ENCODE peak calls at places on chromosomes 3 and 15, in ten cellular contexts. One of them, this sample, is unnamed.

GRCh38 chr3:33882296-33882695 is 83.9 kb downstream of the PDCD6IP start:
- DNase-seq in mucosa of descending colon: no peak
- DNase-seq in activated CD8-positive, alpha-beta memory T cell treated with anti-CD3 and anti-CD28 coated beads, Interleukin-2, amount 10 ng/mL, durations not matched to agents 7 days and 5 days: no peak
- DNase-seq in left lung: no peak
- DNase-seq in AG04450: no peak
- DNase-seq in A549: no peak
- DNase-seq in NCI-H774: no peak
- DNase-seq in renal cortical epithelial cell: no peak
- DNase-seq in sigmoid colon: no peak
- DNase-seq in cardiac fibroblast: no peak
- DNase-seq in this sample: no peak

GRCh38 chr15:81942157-81942556 is 103.7 kb downstream of the MEX3B start:
- DNase-seq in mucosa of descending colon: no peak
- DNase-seq in activated CD8-positive, alpha-beta memory T cell treated with anti-CD3 and anti-CD28 coated beads, Interleukin-2, amount 10 ng/mL, durations not matched to agents 7 days and 5 days: no peak
- DNase-seq in left lung: no peak
- DNase-seq in AG04450: no peak
- DNase-seq in A549: no peak
- DNase-seq in NCI-H774: no peak
- DNase-seq in renal cortical epithelial cell: no peak
- DNase-seq in sigmoid colon: no peak
- DNase-seq in cardiac fibroblast: no peak
- DNase-seq in this sample: no peak

GRCh38 chr3:195230244-195230643 is 40.7 kb downstream of the XXYLT1 start:
- DNase-seq in mucosa of descending colon: no peak
- DNase-seq in activated CD8-positive, alpha-beta memory T cell treated with anti-CD3 and anti-CD28 coated beads, Interleukin-2, amount 10 ng/mL, durations not matched to agents 7 days and 5 days: no peak
- DNase-seq in left lung: no peak
- DNase-seq in AG04450: no peak
- DNase-seq in A549: no peak
- DNase-seq in NCI-H774: no peak
- DNase-seq in renal cortical epithelial cell: no peak
- DNase-seq in sigmoid colon: peak
- DNase-seq in cardiac fibroblast: no peak
- DNase-seq in this sample: no peak

GRCh38 chr15:58453931-58454793 is 22.4 kb downstream of the LIPC start:
- DNase-seq in mucosa of descending colon: no peak
- DNase-seq in activated CD8-positive, alpha-beta memory T cell treated with anti-CD3 and anti-CD28 coated beads, Interleukin-2, amount 10 ng/mL, durations not matched to agents 7 days and 5 days: peak
- DNase-seq in left lung: no peak
- DNase-seq in AG04450: no peak
- DNase-seq in A549: no peak
- DNase-seq in NCI-H774: no peak
- DNase-seq in renal cortical epithelial cell: no peak
- DNase-seq in sigmoid colon: peak
- DNase-seq in cardiac fibroblast: no peak
- DNase-seq in this sample: no peak

GRCh38 chr3:31509147-31509728 is 23.5 kb upstream of the STT3B start:
- DNase-seq in mucosa of descending colon: no peak
- DNase-seq in activated CD8-positive, alpha-beta memory T cell treated with anti-CD3 and anti-CD28 coated beads, Interleukin-2, amount 10 ng/mL, durations not matched to agents 7 days and 5 days: no peak
- DNase-seq in left lung: no peak
- DNase-seq in AG04450: no peak
- DNase-seq in A549: no peak
- DNase-seq in NCI-H774: no peak
- DNase-seq in renal cortical epithelial cell: no peak
- DNase-seq in sigmoid colon: no peak
- DNase-seq in cardiac fibroblast: no peak
- DNase-seq in this sample: no peak

GRCh38 chr3:65855370-65856100 is 183.2 kb downstream of the MAGI1 start:
- DNase-seq in mucosa of descending colon: no peak
- DNase-seq in activated CD8-positive, alpha-beta memory T cell treated with anti-CD3 and anti-CD28 coated beads, Interleukin-2, amount 10 ng/mL, durations not matched to agents 7 days and 5 days: no peak
- DNase-seq in left lung: no peak
- DNase-seq in AG04450: no peak
- DNase-seq in A549: no peak
- DNase-seq in NCI-H774: no peak
- DNase-seq in renal cortical epithelial cell: peak
- DNase-seq in sigmoid colon: no peak
- DNase-seq in cardiac fibroblast: peak
- DNase-seq in this sample: peak

GRCh38 chr3:118476885-118477618 is 557.6 kb downstream of the IGSF11 start:
- DNase-seq in mucosa of descending colon: no peak
- DNase-seq in activated CD8-positive, alpha-beta memory T cell treated with anti-CD3 and anti-CD28 coated beads, Interleukin-2, amount 10 ng/mL, durations not matched to agents 7 days and 5 days: no peak
- DNase-seq in left lung: no peak
- DNase-seq in AG04450: no peak
- DNase-seq in A549: no peak
- DNase-seq in NCI-H774: no peak
- DNase-seq in renal cortical epithelial cell: no peak
- DNase-seq in sigmoid colon: no peak
- DNase-seq in cardiac fibroblast: no peak
- DNase-seq in this sample: no peak

GRCh38 chr15:35705030-35705884 is 159.3 kb upstream of the DPH6 start:
- DNase-seq in mucosa of descending colon: no peak
- DNase-seq in activated CD8-positive, alpha-beta memory T cell treated with anti-CD3 and anti-CD28 coated beads, Interleukin-2, amount 10 ng/mL, durations not matched to agents 7 days and 5 days: no peak
- DNase-seq in left lung: no peak
- DNase-seq in AG04450: no peak
- DNase-seq in A549: no peak
- DNase-seq in NCI-H774: no peak
- DNase-seq in renal cortical epithelial cell: no peak
- DNase-seq in sigmoid colon: no peak
- DNase-seq in cardiac fibroblast: no peak
- DNase-seq in this sample: no peak

GRCh38 chr3:72549819-72550581 is 298.2 kb downstream of the SHQ1 start:
- DNase-seq in mucosa of descending colon: no peak
- DNase-seq in activated CD8-positive, alpha-beta memory T cell treated with anti-CD3 and anti-CD28 coated beads, Interleukin-2, amount 10 ng/mL, durations not matched to agents 7 days and 5 days: peak
- DNase-seq in left lung: no peak
- DNase-seq in AG04450: no peak
- DNase-seq in A549: no peak
- DNase-seq in NCI-H774: no peak
- DNase-seq in renal cortical epithelial cell: no peak
- DNase-seq in sigmoid colon: no peak
- DNase-seq in cardiac fibroblast: no peak
- DNase-seq in this sample: no peak

GRCh38 chr15:58378241-58379085 is 53.3 kb upstream of the LIPC start:
- DNase-seq in mucosa of descending colon: no peak
- DNase-seq in activated CD8-positive, alpha-beta memory T cell treated with anti-CD3 and anti-CD28 coated beads, Interleukin-2, amount 10 ng/mL, durations not matched to agents 7 days and 5 days: no peak
- DNase-seq in left lung: no peak
- DNase-seq in AG04450: no peak
- DNase-seq in A549: no peak
- DNase-seq in NCI-H774: no peak
- DNase-seq in renal cortical epithelial cell: peak
- DNase-seq in sigmoid colon: no peak
- DNase-seq in cardiac fibroblast: no peak
- DNase-seq in this sample: peak

This sample was measured in osteoblast.